ENCODE peak calls at places on chromosomes 7 and 10, in four cellular contexts. D, E, F and Y are unnamed samples.

GRCh38 chr7:33873981-33874750 is 31.2 kb upstream of the BMPER start:
- DNase-seq in D (no peak), E (no peak), F (no peak), Y (no peak)

GRCh38 chr7:20532841-20533240 is 82.6 kb upstream of the ABCB5 start:
- DNase-seq in D (no peak), E (no peak), F (no peak), Y (no peak)

GRCh38 chr10:114291076-114291475 is 52.0 kb downstream of the VWA2 start:
- DNase-seq in D (no peak), E (no peak), F (no peak), Y (no peak)

GRCh38 chr10:10855178-10855577 is 162.5 kb upstream of the CELF2 start:
- DNase-seq in D (no peak), E (no peak), F (no peak), Y (no peak)

GRCh38 chr10:24196426-24197039 is 12.4 kb upstream of the KIAA1217 start:
- DNase-seq in D (peak), E (peak), F (peak), Y (peak)

GRCh38 chr10:51590802-51591201 is 108.6 kb downstream of the CSTF2T start:
- DNase-seq in D (no peak), E (no peak), F (no peak), Y (no peak)

GRCh38 chr7:2051708-2052656 is 180.8 kb downstream of the MAD1L1 start:
- DNase-seq in D (no peak), E (no peak), F (no peak), Y (no peak)

GRCh38 chr7:128458956-128459355 is 3.3 kb downstream of the HILPDA start:
- DNase-seq in D (no peak), E (no peak), F (no peak), Y (peak)

GRCh38 chr10:131574707-131575430 is 263.3 kb upstream of the TCERG1L start:
- DNase-seq in D (no peak), E (no peak), F (no peak), Y (no peak)

GRCh38 chr7:6012355-6013104 is 3.5 kb downstream of the AIMP2 start:
- DNase-seq in D (no peak), E (no peak), F (no peak), Y (no peak)

GRCh38 chr10:72097448-72098300 is 9.3 kb upstream of the SPOCK2 start:
- DNase-seq in D (no peak), E (no peak), F (no peak), Y (no peak)

GRCh38 chr10:21740989-21741388 is 207.0 kb downstream of the MLLT10 start:
- DNase-seq in D (no peak), E (no peak), F (no peak), Y (no peak)

GRCh38 chr10:20956843-20957242 is 59.7 kb upstream of the NEBL start:
- DNase-seq in D (no peak), E (no peak), F (no peak), Y (no peak)

GRCh38 chr7:11831383-11831726 is 643 bp downstream of the THSD7A start:
- DNase-seq in D (no peak), E (no peak), F (no peak), Y (no peak)

GRCh38 chr10:85400981-85401695 is 965.5 kb downstream of the GRID1 start:
- DNase-seq in D (no peak), E (no peak), F (no peak), Y (no peak)

GRCh38 chr7:32244806-32245345 is 174.7 kb upstream of the PDE1C start:
- DNase-seq in D (no peak), E (no peak), F (no peak), Y (no peak)

GRCh38 chr10:132257271-132257670 is 50.5 kb downstream of the STK32C start:
- DNase-seq in D (no peak), E (no peak), F (no peak), Y (peak)

GRCh38 chr10:57654856-57655255 is 612.8 kb downstream of the IPMK start:
- DNase-seq in D (no peak), E (no peak), F (no peak), Y (no peak)

GRCh38 chr7:4386190-4386589 is 295.9 kb upstream of the FOXK1 start:
- DNase-seq in D (no peak), E (no peak), F (no peak), Y (no peak)

GRCh38 chr7:30238721-30239441 is 45.5 kb upstream of the ZNRF2 start:
- DNase-seq in D (no peak), E (no peak), F (no peak), Y (no peak)

GRCh38 chr7:2715341-2716231 is 27.6 kb downstream of the AMZ1 start:
- DNase-seq in D (peak), E (peak), F (no peak), Y (peak)